ENCODE peak calls at places on chromosomes 4 and X, in five cellular contexts. One of them, this sample, is unnamed.

GRCh38 chr4:73621357-73621756 is 1.1 kb upstream of the RASSF6 start:
- DNase-seq in H9: no peak
- DNase-seq in T-helper 2 cell: no peak
- DNase-seq in activated naive CD4-positive, alpha-beta T cell treated with anti-CD3 and anti-CD28 coated beads, Interleukin-2, amount 10 ng/mL, durations not matched to agents 7 days and 5 days: no peak
- DNase-seq in CD8-positive, alpha-beta memory T cell: no peak
- DNase-seq in this sample: no peak

GRCh38 chrX:107562482-107562881 is 65.8 kb upstream of the PRPS1 start:
- DNase-seq in H9: no peak
- DNase-seq in T-helper 2 cell: no peak
- DNase-seq in activated naive CD4-positive, alpha-beta T cell treated with anti-CD3 and anti-CD28 coated beads, Interleukin-2, amount 10 ng/mL, durations not matched to agents 7 days and 5 days: no peak
- DNase-seq in CD8-positive, alpha-beta memory T cell: no peak
- DNase-seq in this sample: no peak

GRCh38 chrX:68177542-68177941 is 255.8 kb downstream of the OPHN1 start:
- DNase-seq in H9: no peak
- DNase-seq in T-helper 2 cell: no peak
- DNase-seq in activated naive CD4-positive, alpha-beta T cell treated with anti-CD3 and anti-CD28 coated beads, Interleukin-2, amount 10 ng/mL, durations not matched to agents 7 days and 5 days: no peak
- DNase-seq in CD8-positive, alpha-beta memory T cell: no peak
- DNase-seq in this sample: no peak

GRCh38 chr4:9679704-9680478 is 101.5 kb upstream of the DRD5 start:
- DNase-seq in H9: no peak
- DNase-seq in T-helper 2 cell: no peak
- DNase-seq in activated naive CD4-positive, alpha-beta T cell treated with anti-CD3 and anti-CD28 coated beads, Interleukin-2, amount 10 ng/mL, durations not matched to agents 7 days and 5 days: no peak
- DNase-seq in CD8-positive, alpha-beta memory T cell: no peak
- DNase-seq in this sample: no peak

GRCh38 chr4:150106886-150107285 is 28.6 kb downstream of the DCLK2 start:
- DNase-seq in H9: no peak
- DNase-seq in T-helper 2 cell: no peak
- DNase-seq in activated naive CD4-positive, alpha-beta T cell treated with anti-CD3 and anti-CD28 coated beads, Interleukin-2, amount 10 ng/mL, durations not matched to agents 7 days and 5 days: no peak
- DNase-seq in CD8-positive, alpha-beta memory T cell: no peak
- DNase-seq in this sample: no peak

GRCh38 chr4:26985836-26986235 is 125.2 kb downstream of the STIM2 start:
- DNase-seq in H9: no peak
- DNase-seq in T-helper 2 cell: no peak
- DNase-seq in activated naive CD4-positive, alpha-beta T cell treated with anti-CD3 and anti-CD28 coated beads, Interleukin-2, amount 10 ng/mL, durations not matched to agents 7 days and 5 days: peak; percentile 63
- DNase-seq in CD8-positive, alpha-beta memory T cell: peak; percentile 62
- DNase-seq in this sample: peak; percentile 7

GRCh38 chrX:48864210-48864609 is 28.8 kb upstream of the PCSK1N start:
- DNase-seq in H9: no peak
- DNase-seq in T-helper 2 cell: no peak
- DNase-seq in activated naive CD4-positive, alpha-beta T cell treated with anti-CD3 and anti-CD28 coated beads, Interleukin-2, amount 10 ng/mL, durations not matched to agents 7 days and 5 days: no peak
- DNase-seq in CD8-positive, alpha-beta memory T cell: no peak
- DNase-seq in this sample: no peak

GRCh38 chrX:80486299-80486698 is 66.1 kb downstream of the TENT5D start:
- DNase-seq in H9: no peak
- DNase-seq in T-helper 2 cell: no peak
- DNase-seq in activated naive CD4-positive, alpha-beta T cell treated with anti-CD3 and anti-CD28 coated beads, Interleukin-2, amount 10 ng/mL, durations not matched to agents 7 days and 5 days: no peak
- DNase-seq in CD8-positive, alpha-beta memory T cell: no peak
- DNase-seq in this sample: no peak

GRCh38 chr4:73705056-73705432 is 35.3 kb upstream of the CXCL8 start:
- DNase-seq in H9: no peak
- DNase-seq in T-helper 2 cell: no peak
- DNase-seq in activated naive CD4-positive, alpha-beta T cell treated with anti-CD3 and anti-CD28 coated beads, Interleukin-2, amount 10 ng/mL, durations not matched to agents 7 days and 5 days: no peak
- DNase-seq in CD8-positive, alpha-beta memory T cell: no peak
- DNase-seq in this sample: no peak

GRCh38 chr4:73707269-73707875 is 33.0 kb upstream of the CXCL8 start:
- DNase-seq in H9: no peak
- DNase-seq in T-helper 2 cell: no peak
- DNase-seq in activated naive CD4-positive, alpha-beta T cell treated with anti-CD3 and anti-CD28 coated beads, Interleukin-2, amount 10 ng/mL, durations not matched to agents 7 days and 5 days: no peak
- DNase-seq in CD8-positive, alpha-beta memory T cell: no peak
- DNase-seq in this sample: no peak

GRCh38 chr4:151781026-151781425 is 20.2 kb upstream of the GATB start:
- DNase-seq in H9: no peak
- DNase-seq in T-helper 2 cell: no peak
- DNase-seq in activated naive CD4-positive, alpha-beta T cell treated with anti-CD3 and anti-CD28 coated beads, Interleukin-2, amount 10 ng/mL, durations not matched to agents 7 days and 5 days: no peak
- DNase-seq in CD8-positive, alpha-beta memory T cell: no peak
- DNase-seq in this sample: no peak

GRCh38 chr4:111812760-111813159 is 332.5 kb upstream of the FAM241A start:
- DNase-seq in H9: no peak
- DNase-seq in T-helper 2 cell: no peak
- DNase-seq in activated naive CD4-positive, alpha-beta T cell treated with anti-CD3 and anti-CD28 coated beads, Interleukin-2, amount 10 ng/mL, durations not matched to agents 7 days and 5 days: no peak
- DNase-seq in CD8-positive, alpha-beta memory T cell: no peak
- DNase-seq in this sample: no peak

This sample was measured in T-helper 1 cell.